ENCODE peak calls at places on chromosomes 5 and 9, in nine cellular contexts. One of them, this sample, is unnamed.

GRCh38 chr9:129235931-129236331 is 57.9 kb upstream of the IER5L start:
- DNase-seq in progenitor cell of endocrine pancreas: no peak
- DNase-seq in tibial nerve: no peak
- DNase-seq in ovary: no peak
- DNase-seq in heart left ventricle: peak
- DNase-seq in WTC11: no peak
- DNase-seq in HCT116: no peak
- DNase-seq in stomach: no peak
- DNase-seq in foreskin fibroblast: no peak
- DNase-seq in this sample: no peak

GRCh38 chr5:107542831-107543231 is 127.9 kb downstream of the EFNA5 start:
- DNase-seq in progenitor cell of endocrine pancreas: no peak
- DNase-seq in tibial nerve: peak
- DNase-seq in ovary: peak
- DNase-seq in heart left ventricle: peak
- DNase-seq in WTC11: no peak
- DNase-seq in HCT116: no peak
- DNase-seq in stomach: peak
- DNase-seq in foreskin fibroblast: peak
- DNase-seq in this sample: no peak

GRCh38 chr9:13388157-13388556 is 108.7 kb upstream of the MPDZ start:
- DNase-seq in progenitor cell of endocrine pancreas: no peak
- DNase-seq in tibial nerve: no peak
- DNase-seq in ovary: no peak
- DNase-seq in heart left ventricle: no peak
- DNase-seq in WTC11: no peak
- DNase-seq in HCT116: no peak
- DNase-seq in stomach: no peak
- DNase-seq in foreskin fibroblast: peak
- DNase-seq in this sample: no peak

GRCh38 chr5:42506662-42507061 is 83.4 kb downstream of the GHR start:
- DNase-seq in progenitor cell of endocrine pancreas: no peak
- DNase-seq in tibial nerve: no peak
- DNase-seq in ovary: no peak
- DNase-seq in heart left ventricle: no peak
- DNase-seq in WTC11: no peak
- DNase-seq in HCT116: no peak
- DNase-seq in stomach: no peak
- DNase-seq in foreskin fibroblast: no peak
- DNase-seq in this sample: no peak

GRCh38 chr5:83844320-83845068 is 123.8 kb upstream of the HAPLN1 start:
- DNase-seq in progenitor cell of endocrine pancreas: no peak
- DNase-seq in tibial nerve: no peak
- DNase-seq in ovary: no peak
- DNase-seq in heart left ventricle: no peak
- DNase-seq in WTC11: no peak
- DNase-seq in HCT116: no peak
- DNase-seq in stomach: no peak
- DNase-seq in foreskin fibroblast: peak
- DNase-seq in this sample: no peak

GRCh38 chr9:33329117-33329563 is 38.8 kb downstream of the NFX1 start:
- DNase-seq in progenitor cell of endocrine pancreas: no peak
- DNase-seq in tibial nerve: no peak
- DNase-seq in ovary: no peak
- DNase-seq in heart left ventricle: peak
- DNase-seq in WTC11: no peak
- DNase-seq in HCT116: no peak
- DNase-seq in stomach: peak
- DNase-seq in foreskin fibroblast: peak
- DNase-seq in this sample: no peak

GRCh38 chr9:87963770-87964169 is 10.6 kb downstream of the CDK20 start:
- DNase-seq in progenitor cell of endocrine pancreas: no peak
- DNase-seq in tibial nerve: no peak
- DNase-seq in ovary: no peak
- DNase-seq in heart left ventricle: no peak
- DNase-seq in WTC11: no peak
- DNase-seq in HCT116: no peak
- DNase-seq in stomach: no peak
- DNase-seq in foreskin fibroblast: no peak
- DNase-seq in this sample: no peak

GRCh38 chr9:93252116-93252780 is 68.3 kb downstream of the WNK2 start:
- DNase-seq in progenitor cell of endocrine pancreas: no peak
- DNase-seq in tibial nerve: no peak
- DNase-seq in ovary: no peak
- DNase-seq in heart left ventricle: peak
- DNase-seq in WTC11: no peak
- DNase-seq in HCT116: no peak
- DNase-seq in stomach: no peak
- DNase-seq in foreskin fibroblast: no peak
- DNase-seq in this sample: no peak

GRCh38 chr5:78899922-78900362 is 85.2 kb downstream of the ARSB start:
- DNase-seq in progenitor cell of endocrine pancreas: no peak
- DNase-seq in tibial nerve: no peak
- DNase-seq in ovary: no peak
- DNase-seq in heart left ventricle: no peak
- DNase-seq in WTC11: peak
- DNase-seq in HCT116: peak
- DNase-seq in stomach: peak
- DNase-seq in foreskin fibroblast: peak
- DNase-seq in this sample: no peak

GRCh38 chr5:68265347-68265746 is 49.8 kb downstream of the PIK3R1 start:
- DNase-seq in progenitor cell of endocrine pancreas: no peak
- DNase-seq in tibial nerve: no peak
- DNase-seq in ovary: no peak
- DNase-seq in heart left ventricle: peak
- DNase-seq in WTC11: no peak
- DNase-seq in HCT116: no peak
- DNase-seq in stomach: no peak
- DNase-seq in foreskin fibroblast: no peak
- DNase-seq in this sample: no peak
- TF ChIP-seq CTCF in progenitor cell of endocrine pancreas: no peak
- TF ChIP-seq CTCF in tibial nerve: no peak
- TF ChIP-seq CTCF in ovary: no peak
- TF ChIP-seq CTCF in heart left ventricle: no peak
- TF ChIP-seq CTCF in WTC11: no peak
- TF ChIP-seq CTCF in HCT116: no peak
- TF ChIP-seq CTCF in stomach: no peak
- TF ChIP-seq CTCF in foreskin fibroblast: no peak
- TF ChIP-seq CTCF in this sample: no peak

GRCh38 chr5:160802567-160802966 is 49.4 kb downstream of the ATP10B start:
- DNase-seq in progenitor cell of endocrine pancreas: no peak
- DNase-seq in tibial nerve: no peak
- DNase-seq in ovary: no peak
- DNase-seq in heart left ventricle: no peak
- DNase-seq in WTC11: no peak
- DNase-seq in HCT116: no peak
- DNase-seq in stomach: no peak
- DNase-seq in foreskin fibroblast: no peak
- DNase-seq in this sample: no peak
- TF ChIP-seq CTCF in progenitor cell of endocrine pancreas: peak
- TF ChIP-seq CTCF in tibial nerve: no peak
- TF ChIP-seq CTCF in ovary: no peak
- TF ChIP-seq CTCF in heart left ventricle: no peak
- TF ChIP-seq CTCF in WTC11: no peak
- TF ChIP-seq CTCF in HCT116: no peak
- TF ChIP-seq CTCF in stomach: no peak
- TF ChIP-seq CTCF in foreskin fibroblast: no peak
- TF ChIP-seq CTCF in this sample: no peak

DNA sequence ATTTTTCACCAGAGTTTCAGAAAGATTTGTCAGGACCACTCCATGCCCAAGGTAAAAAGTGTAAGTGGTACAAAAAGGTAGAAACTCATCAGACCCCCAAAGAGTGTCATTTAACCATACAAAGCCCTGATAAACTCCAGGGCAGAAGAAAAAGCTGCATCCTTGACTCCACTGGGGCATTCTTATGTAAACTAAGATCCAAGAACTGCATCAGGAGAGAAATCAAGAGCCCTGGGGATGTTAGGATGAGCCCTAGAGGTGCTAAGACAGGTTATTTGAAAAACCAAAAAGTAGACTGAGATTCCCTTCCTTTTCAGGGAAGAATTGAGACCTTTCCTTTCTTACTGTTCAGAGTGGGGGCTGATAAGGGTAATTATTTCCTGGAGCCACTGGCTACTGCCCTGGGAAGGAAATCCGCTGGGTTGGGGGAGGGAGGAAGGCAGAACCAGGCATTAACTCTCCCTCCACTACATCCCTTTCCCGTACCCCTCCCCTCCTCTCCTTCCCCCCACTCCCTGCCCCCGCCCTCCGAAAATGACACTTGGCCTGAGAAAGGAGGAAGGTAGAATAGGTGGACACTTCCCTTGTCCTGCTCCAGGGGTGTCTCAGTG is 54.7 kb downstream of the FXN start:
- DNase-seq in progenitor cell of endocrine pancreas: no peak
- DNase-seq in tibial nerve: no peak
- DNase-seq in ovary: no peak
- DNase-seq in heart left ventricle: no peak
- DNase-seq in WTC11: no peak
- DNase-seq in HCT116: no peak
- DNase-seq in stomach: no peak
- DNase-seq in foreskin fibroblast: no peak
- DNase-seq in this sample: no peak
- TF ChIP-seq CTCF in progenitor cell of endocrine pancreas: no peak
- TF ChIP-seq CTCF in tibial nerve: no peak
- TF ChIP-seq CTCF in ovary: no peak
- TF ChIP-seq CTCF in heart left ventricle: no peak
- TF ChIP-seq CTCF in WTC11: no peak
- TF ChIP-seq CTCF in HCT116: no peak
- TF ChIP-seq CTCF in stomach: no peak
- TF ChIP-seq CTCF in foreskin fibroblast: no peak
- TF ChIP-seq CTCF in this sample: no peak

DNA sequence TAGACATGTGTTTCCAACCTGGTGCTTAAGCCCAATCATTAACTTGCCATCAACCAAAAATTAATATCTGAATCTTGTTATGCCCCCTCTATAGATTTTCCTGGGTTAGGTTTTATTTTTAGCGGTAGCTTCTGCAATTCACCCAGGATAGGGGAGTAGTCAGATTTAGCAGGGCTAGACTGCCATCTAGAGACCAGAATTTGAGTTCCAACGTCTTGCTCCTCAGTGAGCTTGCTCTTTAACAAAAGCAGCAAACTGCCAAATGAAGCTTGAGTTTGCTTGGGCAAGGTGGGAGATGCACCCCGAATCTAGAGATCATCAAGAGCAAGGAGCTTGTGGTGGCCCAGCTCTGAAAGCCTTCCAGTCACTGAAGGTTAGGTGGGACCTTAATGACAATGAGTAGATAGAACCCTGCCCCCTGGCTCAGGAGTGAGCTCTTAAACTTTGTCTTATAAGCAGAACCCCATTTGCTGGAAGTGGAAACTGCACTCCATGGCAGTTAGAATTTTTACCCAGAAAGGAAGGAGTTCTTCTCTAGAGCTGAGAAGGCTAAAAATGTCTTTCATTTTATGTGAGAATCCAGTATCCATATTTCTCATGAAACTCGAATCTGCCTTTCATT is 456.1 kb downstream of the RASEF start:
- DNase-seq in progenitor cell of endocrine pancreas: peak
- DNase-seq in tibial nerve: no peak
- DNase-seq in ovary: peak
- DNase-seq in heart left ventricle: peak
- DNase-seq in WTC11: peak
- DNase-seq in HCT116: peak
- DNase-seq in stomach: peak
- DNase-seq in foreskin fibroblast: peak
- DNase-seq in this sample: no peak
- TF ChIP-seq CTCF in progenitor cell of endocrine pancreas: peak
- TF ChIP-seq CTCF in tibial nerve: no peak
- TF ChIP-seq CTCF in ovary: no peak
- TF ChIP-seq CTCF in heart left ventricle: peak
- TF ChIP-seq CTCF in WTC11: peak
- TF ChIP-seq CTCF in HCT116: peak
- TF ChIP-seq CTCF in stomach: no peak
- TF ChIP-seq CTCF in foreskin fibroblast: peak
- TF ChIP-seq CTCF in this sample: peak

DNA sequence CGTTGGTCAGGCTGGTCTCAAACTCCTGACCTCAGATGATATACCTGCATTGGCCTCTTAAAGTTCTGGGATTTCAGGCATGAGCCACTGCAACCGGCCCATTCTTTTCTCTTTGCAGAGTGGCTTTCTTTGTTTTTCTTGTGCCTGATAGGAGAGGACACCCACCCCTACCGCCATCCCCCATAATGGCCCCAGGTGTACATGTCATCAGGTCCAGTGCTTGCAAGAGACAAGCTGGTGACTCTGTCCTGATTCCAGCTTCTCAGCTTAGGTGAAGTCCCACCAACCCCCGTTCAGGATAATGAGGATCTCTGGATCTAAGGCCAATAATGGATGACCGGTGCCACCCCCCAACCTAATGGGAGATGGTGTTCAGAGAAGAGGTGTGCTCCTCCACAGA is 2.3 kb upstream of the AIF1L start:
- DNase-seq in progenitor cell of endocrine pancreas: no peak
- DNase-seq in tibial nerve: no peak
- DNase-seq in ovary: no peak
- DNase-seq in heart left ventricle: no peak
- DNase-seq in WTC11: no peak
- DNase-seq in HCT116: no peak
- DNase-seq in stomach: no peak
- DNase-seq in foreskin fibroblast: no peak
- DNase-seq in this sample: no peak
- TF ChIP-seq CTCF in progenitor cell of endocrine pancreas: no peak
- TF ChIP-seq CTCF in tibial nerve: no peak
- TF ChIP-seq CTCF in ovary: no peak
- TF ChIP-seq CTCF in heart left ventricle: no peak
- TF ChIP-seq CTCF in WTC11: no peak
- TF ChIP-seq CTCF in HCT116: no peak
- TF ChIP-seq CTCF in stomach: no peak
- TF ChIP-seq CTCF in foreskin fibroblast: no peak
- TF ChIP-seq CTCF in this sample: no peak

This sample was measured in type B pancreatic cell.